ENCODE peak calls at places on chromosomes 1 and 21, in nine cellular contexts. R is CD8-positive, alpha-beta memory T cell; M is neuronal stem cell; J is left ventricle myocardium inferior; Y is tibial nerve; B is astrocyte; W is pancreas; N is ovary; T is iPS DF 6.9. U is an unnamed sample.

GRCh38 chr1:241518447-241519307 is 878 bp downstream of the FH start:
- DNase-seq in R (no peak), M (no peak), J (no peak), Y (no peak), B (peak; percentile 20), W (no peak), N (no peak), T (no peak), U (no peak)

GRCh38 chr1:209686319-209686718 is 11.1 kb downstream of the G0S2 start:
- DNase-seq in R (no peak), M (no peak), J (no peak), Y (no peak), B (no peak), W (no peak), N (no peak), T (no peak), U (no peak)

GRCh38 chr1:216665381-216665780 is 57.8 kb downstream of the ESRRG start:
- DNase-seq in R (no peak), M (no peak), J (no peak), Y (no peak), B (no peak), W (no peak), N (no peak), T (no peak), U (no peak)

GRCh38 chr21:40687625-40688024 is 159.3 kb downstream of the DSCAM start:
- DNase-seq in R (no peak), M (no peak), J (no peak), Y (no peak), B (no peak), W (no peak), N (no peak), T (no peak), U (no peak)

GRCh38 chr1:6635910-6636760 is 11.5 kb downstream of the THAP3 start:
- DNase-seq in R (no peak), M (no peak), J (no peak), Y (no peak), B (no peak), W (no peak), N (no peak), T (no peak), U (no peak)

GRCh38 chr1:229922249-229922648 is 144.8 kb upstream of the GALNT2 start:
- DNase-seq in R (no peak), M (no peak), J (no peak), Y (no peak), B (no peak), W (no peak), N (no peak), T (no peak), U (no peak)

GRCh38 chr1:10514490-10515235 is 39.9 kb downstream of the PEX14 start:
- DNase-seq in R (no peak), M (no peak), J (no peak), Y (no peak), B (peak; percentile 22), W (no peak), N (no peak), T (no peak), U (no peak)

GRCh38 chr1:28370220-28371010 is 875 bp downstream of the PHACTR4 start:
- DNase-seq in R (no peak), M (no peak), J (no peak), Y (no peak), B (peak; percentile 42), W (peak; percentile 37), N (no peak), T (no peak), U (peak; percentile 20)

GRCh38 chr1:6962390-6962955 is 177.2 kb downstream of the CAMTA1 start:
- DNase-seq in R (peak; percentile 34), M (no peak), J (peak; percentile 50), Y (peak; percentile 18), B (no peak), W (no peak), N (peak; percentile 65), T (peak; percentile 81), U (peak; percentile 19)

GRCh38 chr1:245383396-245384330 is 228.9 kb downstream of the KIF26B start:
- DNase-seq in R (no peak), M (no peak), J (no peak), Y (no peak), B (no peak), W (no peak), N (no peak), T (no peak), U (no peak)

GRCh38 chr1:236164273-236164672 is 21.9 kb downstream of the GPR137B start:
- DNase-seq in R (no peak), M (no peak), J (no peak), Y (no peak), B (no peak), W (no peak), N (no peak), T (no peak), U (no peak)

GRCh38 chr21:44671911-44672310 is 5.2 kb upstream of the KRTAP12-2 start:
- DNase-seq in R (no peak), M (no peak), J (no peak), Y (no peak), B (no peak), W (no peak), N (no peak), T (no peak), U (no peak)

GRCh38 chr1:193313354-193314140 is 127.1 kb upstream of the B3GALT2 start:
- DNase-seq in R (no peak), M (no peak), J (no peak), Y (no peak), B (no peak), W (no peak), N (no peak), T (no peak), U (no peak)

GRCh38 chr1:223363057-223363855 is 720 bp downstream of the SUSD4 start:
- DNase-seq in R (peak; percentile 17), M (peak; percentile 41), J (peak; percentile 59), Y (no peak), B (peak; percentile 52), W (peak; percentile 71), N (peak; percentile 84), T (no peak), U (peak; percentile 13)

GRCh38 chr1:162381383-162381782 is at the start of gene C1orf226:
- DNase-seq in R (no peak), M (no peak), J (no peak), Y (no peak), B (no peak), W (no peak), N (no peak), T (no peak), U (no peak)

GRCh38 chr1:117205368-117205767 is 5.4 kb downstream of the VTCN1 start:
- DNase-seq in R (no peak), M (no peak), J (no peak), Y (no peak), B (peak; percentile 21), W (no peak), N (no peak), T (no peak), U (no peak)

GRCh38 chr1:201156819-201157218 is 2.5 kb upstream of the TMEM9 start:
- DNase-seq in R (no peak), M (no peak), J (no peak), Y (no peak), B (no peak), W (no peak), N (no peak), T (no peak), U (no peak)

GRCh38 chr1:31747304-31747703 is 16.8 kb downstream of the ADGRB2 start:
- DNase-seq in R (no peak), M (no peak), J (no peak), Y (no peak), B (no peak), W (no peak), N (no peak), T (no peak), U (no peak)
- H3K4me1 ChIP-seq in R (peaks cover 36% of the 10 kb centered on the region), M (peaks cover 19% of the 10 kb centered on the region), J (peaks cover 68% of the 10 kb centered on the region), Y (peaks cover 17% of the 10 kb centered on the region), B (peaks cover 31% of the 10 kb centered on the region), W (no peaks in the 10 kb centered on the region), N (no peaks in the 10 kb centered on the region), T (peaks cover 6% of the 10 kb centered on the region), U (peaks cover 26% of the 10 kb centered on the region)

DNA sequence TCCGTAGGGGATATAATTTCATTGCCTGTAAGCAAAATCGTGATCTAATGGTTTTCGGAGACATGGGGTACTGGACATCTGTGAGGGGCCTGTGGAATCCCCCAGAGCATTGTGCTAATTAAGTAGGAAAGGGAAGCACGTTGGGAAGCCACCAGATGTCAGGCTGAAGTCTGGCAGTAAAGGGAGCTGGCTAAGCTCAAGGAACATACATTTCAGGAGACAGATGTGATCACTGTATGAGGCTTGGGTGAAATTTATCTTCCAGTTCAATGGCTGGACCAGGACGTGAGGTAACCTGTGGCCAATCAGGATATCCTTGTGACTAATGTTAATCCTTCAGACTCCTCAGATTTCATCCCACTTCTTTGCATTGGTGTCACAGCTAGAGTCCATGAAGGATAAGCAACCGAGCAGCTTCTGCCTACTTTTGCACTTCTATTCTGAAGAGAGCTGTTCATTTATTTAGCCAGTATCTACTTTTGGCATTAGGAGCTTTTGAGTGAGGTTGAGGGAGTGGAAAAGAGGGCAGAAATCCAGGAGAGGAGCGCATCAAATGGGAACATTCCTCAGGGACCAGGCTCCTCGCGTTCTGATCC is 110.2 kb upstream of the APP start:
- DNase-seq in R (no peak), M (no peak), J (no peak), Y (no peak), B (no peak), W (no peak), N (no peak), T (no peak), U (no peak)
- H3K9me3 ChIP-seq in R (no peaks in the 10 kb centered on the region), M (no peaks in the 10 kb centered on the region), J (peaks cover 10% of the 10 kb centered on the region), Y (no peaks in the 10 kb centered on the region), B (no peaks in the 10 kb centered on the region), W (no peaks in the 10 kb centered on the region), N (no peaks in the 10 kb centered on the region), T (no peaks in the 10 kb centered on the region), U (no peaks in the 10 kb centered on the region)

GRCh38 chr1:167625040-167625823 is 4.8 kb upstream of the RCSD1 start:
- DNase-seq in R (no peak), M (no peak), J (no peak), Y (no peak), B (no peak), W (no peak), N (no peak), T (no peak), U (no peak)
- H3K4me1 ChIP-seq in R (peaks cover 44% of the 10 kb centered on the region), M (no peaks in the 10 kb centered on the region), J (peaks cover 30% of the 10 kb centered on the region), Y (peaks cover 15% of the 10 kb centered on the region), B (no peaks in the 10 kb centered on the region), W (no peaks in the 10 kb centered on the region), N (no peaks in the 10 kb centered on the region), T (no peaks in the 10 kb centered on the region), U (peaks cover 56% of the 10 kb centered on the region)

GRCh38 chr21:33368576-33368975 is 34.6 kb upstream of the IFNGR2 start:
- DNase-seq in R (no peak), M (no peak), J (no peak), Y (no peak), B (no peak), W (no peak), N (no peak), T (no peak), U (no peak)

GRCh38 chr21:33368124-33368523 is 35.1 kb upstream of the IFNGR2 start:
- DNase-seq in R (no peak), M (no peak), J (no peak), Y (no peak), B (no peak), W (no peak), N (no peak), T (no peak), U (no peak)

GRCh38 chr21:33372582-33372981 is 30.6 kb upstream of the IFNGR2 start:
- DNase-seq in R (no peak), M (no peak), J (no peak), Y (no peak), B (no peak), W (no peak), N (no peak), T (no peak), U (no peak)

GRCh38 chr21:33369586-33369985 is 33.6 kb upstream of the IFNGR2 start:
- DNase-seq in R (no peak), M (no peak), J (no peak), Y (no peak), B (no peak), W (no peak), N (no peak), T (no peak), U (no peak)

GRCh38 chr21:33370292-33370691 is 32.9 kb upstream of the IFNGR2 start:
- DNase-seq in R (no peak), M (no peak), J (no peak), Y (no peak), B (no peak), W (no peak), N (no peak), T (no peak), U (no peak)
- H3K9me3 ChIP-seq in R (peaks cover 15% of the 10 kb centered on the region), M (peaks cover 13% of the 10 kb centered on the region), J (peaks cover 29% of the 10 kb centered on the region), Y (no peaks in the 10 kb centered on the region), B (peaks cover 24% of the 10 kb centered on the region), W (no peaks in the 10 kb centered on the region), N (peaks cover 6% of the 10 kb centered on the region), T (peaks cover 3% of the 10 kb centered on the region), U (peaks cover 8% of the 10 kb centered on the region)